ENCODE peak calls at places on chromosomes 13 and 19, in eight cellular contexts. Y is A549, B is mesothelial cell of epicardium, Q is stomach, P is SK-N-SH, A is brain microvascular endothelial cell, N is type B pancreatic cell, I is AG04450. E is an unnamed sample.

GRCh38 chr19:14139944-14140343 is 3.6 kb upstream of the ASF1B start:
- DNase-seq in Y (no peak), B (no peak), Q (no peak), P (no peak), A (no peak), N (no peak), I (no peak), E (no peak)

GRCh38 chr13:41974262-41974900 is 13.5 kb upstream of the VWA8 start:
- DNase-seq in Y (no peak), B (no peak), Q (no peak), P (no peak), A (no peak), N (no peak), I (no peak), E (no peak)

GRCh38 chr19:41616785-41617621 is 9.9 kb downstream of the CEACAM4 start:
- DNase-seq in Y (peak; percentile 49), B (no peak), Q (no peak), P (no peak), A (peak; percentile 5), N (peak; percentile 36), I (no peak), E (no peak)

GRCh38 chr13:109369357-109370052 is 416.9 kb downstream of the IRS2 start:
- DNase-seq in Y (no peak), B (no peak), Q (no peak), P (peak; percentile 51), A (no peak), N (no peak), I (no peak), E (no peak)

GRCh38 chr13:29702912-29703351 is 107.4 kb upstream of the SLC7A1 start:
- DNase-seq in Y (no peak), B (no peak), Q (no peak), P (no peak), A (peak; percentile 92), N (no peak), I (peak; percentile 13), E (peak; percentile 78)

GRCh38 chr19:48608798-48609263 is 2.3 kb downstream of the SPACA4 start:
- DNase-seq in Y (peak; percentile 88), B (no peak), Q (no peak), P (peak; percentile 86), A (peak; percentile 33), N (no peak), I (no peak), E (no peak)

GRCh38 chr19:16342002-16342715 is 17.5 kb downstream of the KLF2 start:
- DNase-seq in Y (no peak), B (no peak), Q (no peak), P (no peak), A (no peak), N (no peak), I (no peak), E (no peak)

GRCh38 chr13:107866007-107866665 is 349.2 kb downstream of the LIG4 start:
- DNase-seq in Y (no peak), B (peak; percentile 50), Q (no peak), P (peak; percentile 77), A (peak; percentile 25), N (peak; percentile 71), I (no peak), E (no peak)

GRCh38 chr19:16330811-16331690 is 6.4 kb downstream of the KLF2 start:
- DNase-seq in Y (no peak), B (no peak), Q (no peak), P (no peak), A (peak; percentile 45), N (no peak), I (no peak), E (no peak)

GRCh38 chr19:51327066-51327985 is 14.6 kb downstream of the VSIG10L start:
- DNase-seq in Y (peak; percentile 88), B (no peak), Q (peak; percentile 28), P (no peak), A (peak; percentile 42), N (no peak), I (no peak), E (no peak)

GRCh38 chr19:7685546-7686445 is 5.2 kb downstream of the TRAPPC5 start:
- DNase-seq in Y (no peak), B (no peak), Q (no peak), P (no peak), A (no peak), N (no peak), I (no peak), E (no peak)

GRCh38 chr19:55158848-55159793 is 1.6 kb upstream of the TNNI3 start:
- DNase-seq in Y (peak; percentile 55), B (no peak), Q (no peak), P (no peak), A (peak; percentile 12), N (no peak), I (no peak), E (no peak)

GRCh38 chr13:50626031-50626643 is 217.4 kb downstream of the DLEU7 start:
- DNase-seq in Y (no peak), B (no peak), Q (no peak), P (no peak), A (peak; percentile 91), N (no peak), I (no peak), E (no peak)

DNA sequence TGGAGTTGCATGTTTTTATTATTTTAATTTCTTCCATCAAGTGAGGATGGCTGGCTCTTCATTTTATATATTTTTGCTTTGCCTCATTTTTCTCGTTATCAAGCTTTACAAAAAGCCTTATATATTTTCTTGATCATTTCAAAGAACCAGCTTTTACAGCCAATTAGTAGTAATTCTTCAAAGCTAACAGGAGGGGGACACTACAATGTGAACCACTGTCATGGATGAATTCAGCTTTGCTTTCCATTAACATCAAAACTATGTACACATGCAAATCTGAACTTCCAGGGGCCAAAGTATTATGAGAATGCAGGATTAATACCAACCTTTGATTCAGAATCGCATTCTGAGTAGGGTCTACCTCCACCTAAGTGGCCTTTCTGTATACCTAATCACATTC is 11.1 kb downstream of the UQCRFS1 start:
- DNase-seq in Y (no peak), B (no peak), Q (no peak), P (no peak), A (no peak), N (no peak), I (no peak), E (no peak)
- TF ChIP-seq CTCF in Y (no peak), B (no peak), Q (no peak), P (no peak), A (no peak), N (peak; percentile 44), I (no peak), E (no peak)

GRCh38 chr19:45591004-45591637 is 6.5 kb upstream of the OPA3 start:
- DNase-seq in Y (peak; percentile 80), B (peak; percentile 49), Q (peak; percentile 77), P (peak; percentile 79), A (no peak), N (no peak), I (no peak), E (no peak)
- TF ChIP-seq CTCF in Y (peak; percentile 67), B (no peak), Q (peak; percentile 39), P (peak; percentile 42), A (peak; percentile 59), N (peak; percentile 51), I (peak; percentile 43), E (peak; percentile 40)

GRCh38 chr13:40749327-40749726 is 21.7 kb downstream of the MRPS31 start:
- DNase-seq in Y (no peak), B (no peak), Q (no peak), P (no peak), A (no peak), N (no peak), I (no peak), E (no peak)
- TF ChIP-seq CTCF in Y (no peak), B (peak; percentile 36), Q (no peak), P (peak; percentile 50), A (peak; percentile 12), N (peak; percentile 44), I (peak; percentile 30), E (no peak)

GRCh38 chr19:20273951-20274578 is 107.1 kb downstream of the ZNF486 start:
- DNase-seq in Y (no peak), B (no peak), Q (no peak), P (no peak), A (no peak), N (no peak), I (no peak), E (no peak)

GRCh38 chr19:20269461-20269860 is 102.4 kb downstream of the ZNF486 start:
- DNase-seq in Y (no peak), B (no peak), Q (no peak), P (no peak), A (no peak), N (no peak), I (no peak), E (no peak)

GRCh38 chr19:20273376-20273775 is 106.4 kb downstream of the ZNF486 start:
- DNase-seq in Y (no peak), B (no peak), Q (no peak), P (no peak), A (no peak), N (no peak), I (no peak), E (no peak)

GRCh38 chr19:20276011-20276738 is 109.2 kb downstream of the ZNF486 start:
- DNase-seq in Y (no peak), B (no peak), Q (no peak), P (no peak), A (no peak), N (no peak), I (no peak), E (no peak)

GRCh38 chr19:20271215-20271926 is 104.4 kb downstream of the ZNF486 start:
- DNase-seq in Y (no peak), B (no peak), Q (no peak), P (no peak), A (no peak), N (no peak), I (no peak), E (no peak)
- TF ChIP-seq CTCF in Y (no peak), B (no peak), Q (no peak), P (no peak), A (no peak), N (no peak), I (no peak), E (no peak)

GRCh38 chr13:113840541-113841354 is 23.1 kb downstream of the GAS6 start:
- DNase-seq in Y (no peak), B (no peak), Q (no peak), P (no peak), A (no peak), N (no peak), I (no peak), E (no peak)
- TF ChIP-seq CTCF in Y (no peak), B (no peak), Q (no peak), P (no peak), A (peak; percentile 3), N (no peak), I (no peak), E (no peak)

GRCh38 chr19:38544569-38545315 is 73.0 kb downstream of the MAP4K1 start:
- DNase-seq in Y (no peak), B (no peak), Q (no peak), P (no peak), A (no peak), N (no peak), I (peak; percentile 7), E (peak; percentile 22)
- TF ChIP-seq CTCF in Y (peak; percentile 100), B (peak; percentile 16), Q (no peak), P (no peak), A (peak; percentile 55), N (peak; percentile 76), I (peak; percentile 62), E (peak; percentile 52)

GRCh38 chr13:88063741-88064140 is 392.6 kb downstream of the SLITRK5 start:
- DNase-seq in Y (no peak), B (no peak), Q (no peak), P (no peak), A (no peak), N (no peak), I (no peak), E (no peak)
- TF ChIP-seq CTCF in Y (no peak), B (no peak), Q (no peak), P (no peak), A (no peak), N (no peak), I (no peak), E (no peak)

E was measured in AG09319.